ENCODE peak calls at places on chromosomes 5 and 9, in seven cellular contexts. D is endothelial cell, C is WERI-Rb-1, X is neural crest cell, T is progenitor cell of endocrine pancreas, S is kidney, G is pancreas. L is an unnamed sample.

GRCh38 chr5:149627070-149627469 is 45.8 kb downstream of the ARHGEF37 start:
- DNase-seq in D (no peak), C (no peak), X (no peak), T (no peak), S (no peak), G (no peak), L (no peak)

GRCh38 chr9:116870566-116870965 is 183.5 kb downstream of the TRIM32 start:
- DNase-seq in D (no peak), C (no peak), X (no peak), T (peak; percentile 11), S (peak; percentile 83), G (no peak), L (no peak)

GRCh38 chr9:127890053-127890452 is 9.3 kb downstream of the ST6GALNAC6 start:
- DNase-seq in D (no peak), C (no peak), X (no peak), T (no peak), S (no peak), G (no peak), L (no peak)

GRCh38 chr5:79318935-79319614 is 83.1 kb downstream of the JMY start:
- DNase-seq in D (no peak), C (no peak), X (no peak), T (no peak), S (no peak), G (no peak), L (no peak)

GRCh38 chr5:19608434-19608833 is 379.6 kb downstream of the CDH18 start:
- DNase-seq in D (no peak), C (no peak), X (no peak), T (no peak), S (no peak), G (no peak), L (no peak)

GRCh38 chr5:14509556-14509955 is 72.0 kb upstream of the OTULINL start:
- DNase-seq in D (no peak), C (no peak), X (no peak), T (no peak), S (no peak), G (no peak), L (no peak)

GRCh38 chr5:32505718-32506117 is 61.2 kb upstream of the ZFR start:
- DNase-seq in D (no peak), C (no peak), X (no peak), T (no peak), S (no peak), G (no peak), L (no peak)

GRCh38 chr9:6160579-6160978 is 55.0 kb upstream of the IL33 start:
- DNase-seq in D (no peak), C (no peak), X (no peak), T (no peak), S (no peak), G (no peak), L (no peak)

GRCh38 chr9:121658166-121658565 is 6.7 kb downstream of the DAB2IP start:
- DNase-seq in D (no peak), C (no peak), X (no peak), T (no peak), S (no peak), G (peak; percentile 21), L (no peak)

GRCh38 chr5:141514330-141515111 is 25.6 kb downstream of the PCDHGC5 start:
- DNase-seq in D (no peak), C (no peak), X (no peak), T (no peak), S (no peak), G (no peak), L (no peak)

GRCh38 chr9:135394699-135395645 is 84.6 kb upstream of the PPP1R26 start:
- DNase-seq in D (no peak), C (no peak), X (no peak), T (no peak), S (no peak), G (no peak), L (no peak)

GRCh38 chr5:90504743-90505142 is 24.6 kb downstream of the LYSMD3 start:
- DNase-seq in D (no peak), C (no peak), X (no peak), T (no peak), S (no peak), G (no peak), L (no peak)

GRCh38 chr5:59036274-59036961 is 453.5 kb downstream of the RAB3C start:
- DNase-seq in D (no peak), C (no peak), X (no peak), T (no peak), S (no peak), G (no peak), L (no peak)

GRCh38 chr9:76820431-76820830 is 56.2 kb downstream of the PCA3 start:
- DNase-seq in D (no peak), C (no peak), X (no peak), T (no peak), S (no peak), G (no peak), L (no peak)

GRCh38 chr5:164175083-164175482 is 669.7 kb downstream of the MAT2B start:
- DNase-seq in D (no peak), C (no peak), X (no peak), T (no peak), S (no peak), G (no peak), L (no peak)

GRCh38 chr9:80866121-80866520 is 823.2 kb downstream of the TLE1 start:
- DNase-seq in D (no peak), C (no peak), X (no peak), T (no peak), S (no peak), G (no peak), L (no peak)

GRCh38 chr5:103356344-103357091 is 98.0 kb downstream of the MACIR start:
- DNase-seq in D (no peak), C (no peak), X (no peak), T (no peak), S (no peak), G (no peak), L (no peak)

DNA sequence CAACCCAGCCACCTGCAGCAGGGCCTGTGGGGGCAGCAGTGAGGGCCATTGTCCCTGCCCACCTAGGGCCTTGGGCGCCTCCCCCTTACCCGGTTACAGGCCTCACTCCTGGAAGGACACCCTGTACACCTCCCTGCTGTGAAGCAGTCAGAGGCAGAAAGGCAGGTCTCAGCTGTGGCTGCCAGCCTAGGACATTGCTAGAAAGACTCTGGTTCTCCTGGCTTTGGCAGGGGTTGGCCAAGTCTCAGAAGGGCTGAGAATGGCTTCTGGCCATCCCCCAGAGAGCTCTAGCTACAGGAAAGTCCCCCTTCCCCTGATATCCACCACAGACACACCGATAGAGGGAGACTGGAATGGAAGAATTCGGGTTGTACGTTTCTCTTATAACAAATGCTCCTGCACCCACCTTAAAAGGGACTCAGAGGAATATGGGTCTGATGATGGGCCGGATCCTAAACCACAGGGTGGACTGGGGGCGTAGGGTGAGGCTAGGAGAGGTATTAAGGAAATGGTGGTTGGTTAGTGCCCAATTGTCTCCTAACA is 2.4 kb downstream of the DNAJB5 start:
- DNase-seq in D (no peak), C (peak; percentile 63), X (no peak), T (peak; percentile 27), S (no peak), G (no peak), L (no peak)
- TF ChIP-seq CTCF in D (no peak), C (peak; percentile 49), X (no peak), T (peak; percentile 26), S (no peak), G (no peak), L (no peak)

GRCh38 chr5:77623341-77623740 is 15.2 kb downstream of the OTP start:
- DNase-seq in D (no peak), C (no peak), X (no peak), T (no peak), S (no peak), G (no peak), L (no peak)

GRCh38 chr5:77616920-77617319 is 21.6 kb downstream of the OTP start:
- DNase-seq in D (no peak), C (no peak), X (no peak), T (no peak), S (no peak), G (no peak), L (no peak)

GRCh38 chr5:77621440-77621839 is 17.1 kb downstream of the OTP start:
- DNase-seq in D (no peak), C (no peak), X (no peak), T (no peak), S (no peak), G (no peak), L (no peak)

GRCh38 chr5:77620404-77620803 is 18.1 kb downstream of the OTP start:
- DNase-seq in D (no peak), C (no peak), X (no peak), T (no peak), S (no peak), G (no peak), L (no peak)
- TF ChIP-seq CTCF in D (peak; percentile 19), C (peak; percentile 22), X (no peak), T (peak; percentile 56), S (peak; percentile 6), G (no peak), L (no peak)

GRCh38 chr9:71446499-71447411 is 321.6 kb downstream of the CEMIP2 start:
- DNase-seq in D (peak; percentile 84), C (peak; percentile 86), X (peak; percentile 73), T (peak; percentile 78), S (peak; percentile 68), G (peak; percentile 75), L (peak; percentile 89)
- TF ChIP-seq CTCF in D (peak; percentile 11), C (peak; percentile 64), X (peak; percentile 52), T (peak; percentile 44), S (no peak), G (no peak), L (peak; percentile 19)

GRCh38 chr9:21585756-21586752 is 103.9 kb upstream of the IFNE start:
- DNase-seq in D (no peak), C (no peak), X (no peak), T (no peak), S (no peak), G (no peak), L (no peak)
- TF ChIP-seq CTCF in D (no peak), C (no peak), X (no peak), T (no peak), S (no peak), G (no peak), L (peak; percentile 17)

GRCh38 chr5:39076101-39076756 is 2.0 kb upstream of the RICTOR start:
- DNase-seq in D (no peak), C (no peak), X (no peak), T (no peak), S (no peak), G (no peak), L (no peak)

GRCh38 chr5:39080597-39081204 is 6.5 kb upstream of the RICTOR start:
- DNase-seq in D (peak; percentile 59), C (peak; percentile 65), X (peak; percentile 25), T (peak; percentile 22), S (no peak), G (no peak), L (no peak)

GRCh38 chr5:39076757-39077475 is 2.7 kb upstream of the RICTOR start:
- DNase-seq in D (no peak), C (no peak), X (no peak), T (no peak), S (no peak), G (no peak), L (no peak)

GRCh38 chr5:39080168-39080567 is 6.0 kb upstream of the RICTOR start:
- DNase-seq in D (no peak), C (no peak), X (no peak), T (no peak), S (no peak), G (no peak), L (no peak)

GRCh38 chr5:39079147-39079546 is 4.9 kb upstream of the RICTOR start:
- DNase-seq in D (no peak), C (no peak), X (no peak), T (no peak), S (no peak), G (no peak), L (no peak)
- TF ChIP-seq CTCF in D (no peak), C (no peak), X (no peak), T (no peak), S (no peak), G (no peak), L (no peak)